ENCODE peak calls at places on chromosome 14, in nine cellular contexts. B is hepatocyte, J is left ventricle myocardium inferior, F is HCT116, A is sigmoid colon, Z is GM10248, O is lower lobe of right lung, Q is omental fat pad, P is fibroblast of villous mesenchyme. S is an unnamed sample.
A peak's percentile ranks its signal among the peaks of the same experiment; 100 is the strongest.

GRCh38 chr14:70645892-70646291 is 4.2 kb downstream of the TTC9 start:
- DNase-seq in Q (no peak), B (no peak), Z (no peak), F (no peak), P (no peak), O (no peak), A (no peak), J (no peak), S (no peak)

GRCh38 chr14:68507544-68508081 is 285.3 kb downstream of the ZFP36L1 start:
- DNase-seq in F (no peak), Q (no peak), B (no peak), J (no peak), Z (no peak), P (no peak), A (no peak), O (no peak), S (no peak)

GRCh38 chr14:57714487-57714899 is 151.4 kb downstream of the SLC35F4 start:
- DNase-seq in B (no peak), O (no peak), P (no peak), J (no peak), A (no peak), Q (no peak), Z (no peak), F (no peak), S (no peak)

GRCh38 chr14:70782361-70782760 is 27.0 kb downstream of the MAP3K9 start:
- DNase-seq in P (no peak), J (no peak), Z (no peak), F (no peak), A (no peak), B (no peak), O (no peak), Q (no peak), S (no peak)

GRCh38 chr14:75223664-75224154 is 47.3 kb upstream of the TMED10 start:
- DNase-seq in J (peak; percentile 30), P (peak; percentile 88), A (peak; percentile 68), O (peak; percentile 66), F (no peak), Z (peak; percentile 49), B (no peak), Q (no peak), S (no peak)

GRCh38 chr14:67473290-67474082 is 15.0 kb downstream of the TMEM229B start:
- DNase-seq in O (no peak), Z (no peak), B (no peak), F (no peak), J (no peak), Q (no peak), A (no peak), P (no peak), S (no peak)

GRCh38 chr14:79293482-79293881 is 917.8 kb downstream of the DIO2 start:
- DNase-seq in A (peak; percentile 72), B (no peak), F (no peak), P (peak; percentile 6), Z (no peak), Q (no peak), O (no peak), J (no peak), S (no peak)

GRCh38 chr14:50020184-50020583 is 96.2 kb downstream of the VCPKMT start:
- DNase-seq in F (no peak), Q (no peak), J (no peak), Z (no peak), A (no peak), O (no peak), B (no peak), P (no peak), S (no peak)

GRCh38 chr14:70078329-70078728 is 110.4 kb downstream of the SLC8A3 start:
- DNase-seq in O (no peak), J (no peak), A (no peak), Z (no peak), B (no peak), P (no peak), Q (no peak), F (no peak), S (no peak)

GRCh38 chr14:99579903-99580570 is 24.0 kb downstream of the CCDC85C start:
- DNase-seq in Z (no peak), B (peak; percentile 77), A (no peak), P (no peak), Q (no peak), O (peak; percentile 70), F (peak; percentile 47), J (no peak), S (peak; percentile 78)

GRCh38 chr14:25048170-25049126 is 1.5 kb downstream of the STXBP6 start:
- DNase-seq in Z (no peak), A (peak; percentile 89), B (peak; percentile 33), Q (no peak), P (peak; percentile 38), J (peak; percentile 45), F (no peak), O (no peak), S (no peak)

GRCh38 chr14:92356677-92357076 is 33.7 kb downstream of the SLC24A4 start:
- DNase-seq in A (no peak), B (no peak), Z (no peak), F (no peak), Q (no peak), P (no peak), J (no peak), O (no peak), S (no peak)

GRCh38 chr14:22598099-22598895 is at the start of gene ABHD4:
- DNase-seq in A (peak; percentile 91), J (peak; percentile 87), O (peak; percentile 90), F (no peak), P (peak; percentile 72), B (peak; percentile 91), Q (peak; percentile 60), Z (peak; percentile 87), S (peak; percentile 43)

GRCh38 chr14:31788340-31788739 is 227.1 kb downstream of the NUBPL start:
- DNase-seq in Z (no peak), O (no peak), J (no peak), P (no peak), B (no peak), A (no peak), F (no peak), Q (no peak), S (no peak)

GRCh38 chr14:105131241-105131640 is 37.3 kb downstream of the JAG2 start:
- DNase-seq in Q (no peak), F (no peak), B (no peak), Z (no peak), O (no peak), J (no peak), A (no peak), P (no peak), S (no peak)

GRCh38 chr14:35858521-35859209 is 32.5 kb downstream of the BRMS1L start:
- DNase-seq in F (no peak), Z (no peak), A (no peak), B (no peak), P (peak; percentile 10), J (no peak), Q (no peak), O (no peak), S (no peak)

GRCh38 chr14:47439953-47440352 is 235.5 kb downstream of the MDGA2 start:
- DNase-seq in O (no peak), F (no peak), P (no peak), J (no peak), A (no peak), Z (no peak), B (no peak), Q (no peak), S (no peak)

GRCh38 chr14:47438650-47439140 is 236.7 kb downstream of the MDGA2 start:
- DNase-seq in O (no peak), A (no peak), Z (no peak), B (no peak), P (no peak), Q (no peak), F (no peak), J (no peak), S (no peak)

GRCh38 chr14:47447076-47447475 is 228.3 kb downstream of the MDGA2 start:
- DNase-seq in B (no peak), J (no peak), O (no peak), P (no peak), Q (no peak), Z (no peak), A (no peak), F (no peak), S (no peak)

DNA sequence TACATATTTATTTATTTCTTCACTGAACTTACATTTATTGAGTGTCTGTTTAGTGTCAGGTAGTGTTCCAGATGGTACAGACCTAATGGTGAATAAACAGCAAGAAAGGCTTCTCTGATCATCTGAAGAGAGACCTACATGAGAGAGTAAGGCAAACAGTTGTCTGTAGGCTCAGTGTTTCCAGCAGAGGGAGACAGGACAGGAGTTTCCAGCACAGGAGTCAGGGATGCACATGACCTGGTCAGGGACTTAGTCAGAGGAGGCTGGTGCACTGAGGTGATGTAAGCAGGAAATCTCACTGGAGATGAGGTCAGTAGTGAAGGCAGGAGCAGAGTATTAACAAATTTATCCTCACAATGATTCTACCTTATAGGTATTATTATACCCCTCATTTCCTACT is 233.2 kb downstream of the MDGA2 start:
- DNase-seq in J (no peak), F (peak; percentile 37), Z (no peak), B (peak; percentile 76), Q (no peak), O (no peak), P (no peak), A (no peak), S (no peak)
- TF ChIP-seq CTCF in J (peak; percentile 22), F (peak; percentile 16), Z (no peak), B (peak; percentile 43), Q (no peak), O (no peak), P (no peak), A (no peak), S (no peak)

GRCh38 chr14:87805315-87805723 is 187.7 kb downstream of the GALC start:
- DNase-seq in P (peak; percentile 12), B (peak; percentile 50), J (peak; percentile 15), Q (no peak), A (no peak), F (no peak), O (no peak), Z (peak; percentile 39), S (no peak)
- TF ChIP-seq CTCF in P (peak; percentile 45), B (peak; percentile 53), J (peak; percentile 67), Q (no peak), A (no peak), F (no peak), O (peak; percentile 53), Z (peak; percentile 48), S (peak; percentile 67)

DNA sequence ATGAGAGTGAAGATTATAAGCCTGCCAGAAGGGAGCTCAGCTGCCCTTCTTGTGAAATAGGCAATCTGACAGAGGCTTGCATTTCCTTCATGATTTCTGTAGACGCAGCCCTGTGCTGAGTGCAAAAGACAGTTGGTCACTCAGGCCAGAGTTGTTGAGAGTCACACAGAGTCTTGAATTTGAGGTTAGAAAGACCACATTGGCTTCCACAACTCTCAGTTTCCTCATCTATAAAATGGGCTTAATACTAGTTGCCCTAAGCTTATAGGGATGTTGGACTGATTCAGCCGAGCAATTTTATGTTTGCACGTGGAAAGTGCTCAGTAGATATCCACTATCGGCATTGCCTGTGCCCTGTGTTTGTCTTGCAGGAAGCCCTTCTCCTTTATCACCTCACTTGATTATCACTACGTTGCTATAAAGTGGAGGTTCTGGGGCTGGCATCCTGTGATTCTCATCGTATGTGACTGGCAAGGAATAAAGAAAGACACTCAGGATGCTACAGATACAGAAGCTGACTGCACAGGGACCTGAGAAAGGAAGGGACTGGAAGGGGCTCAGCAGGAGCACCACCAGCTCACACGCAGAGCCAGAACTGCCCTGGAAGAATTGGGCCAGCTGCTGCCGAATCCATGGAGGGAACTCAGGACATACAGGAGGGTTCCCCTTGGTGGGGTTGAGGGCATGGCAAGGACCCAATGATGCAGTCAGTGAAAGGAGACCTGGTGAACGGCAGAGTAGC is 19.8 kb upstream of the SERPINA4 start:
- DNase-seq in P (no peak), A (no peak), F (no peak), O (no peak), Z (no peak), J (no peak), Q (no peak), B (no peak), S (no peak)
- TF ChIP-seq CTCF in P (no peak), A (no peak), F (no peak), O (no peak), Z (no peak), J (no peak), Q (no peak), B (no peak), S (no peak)

GRCh38 chr14:78227466-78228077 is 57.4 kb downstream of the NRXN3 start:
- DNase-seq in F (no peak), P (no peak), Z (no peak), Q (no peak), O (no peak), J (no peak), B (no peak), A (no peak), S (no peak)
- TF ChIP-seq CTCF in F (no peak), P (no peak), Z (no peak), Q (no peak), O (no peak), J (no peak), B (no peak), A (no peak), S (no peak)